ENCODE peak calls at places on chromosomes 12 and 14, in ten cellular contexts. M, G, T, S, V, J, N, Z, L and X are unnamed samples.

GRCh38 chr14:45990252-45990651 is 661.3 kb downstream of the RPL10L start:
- DNase-seq in M (no peak), G (no peak), T (no peak), S (no peak), V (no peak), J (peak), N (no peak), Z (no peak), L (no peak), X (no peak)

GRCh38 chr14:65926935-65927700 is 514.6 kb downstream of the FUT8 start:
- DNase-seq in M (no peak), G (no peak), T (no peak), S (no peak), V (no peak), J (no peak), N (no peak), Z (no peak), L (no peak), X (no peak)

GRCh38 chr14:31000629-31001338 is 24.7 kb upstream of the AP4S1 start:
- DNase-seq in M (no peak), G (no peak), T (no peak), S (no peak), V (no peak), J (no peak), N (no peak), Z (no peak), L (no peak), X (no peak)

GRCh38 chr14:31933716-31934115 is 143.4 kb upstream of the ARHGAP5 start:
- DNase-seq in M (no peak), G (no peak), T (peak), S (no peak), V (no peak), J (peak), N (no peak), Z (no peak), L (no peak), X (no peak)

GRCh38 chr12:76820888-76821482 is 57.1 kb downstream of the ZDHHC17 start:
- DNase-seq in M (peak), G (no peak), T (peak), S (no peak), V (no peak), J (peak), N (no peak), Z (no peak), L (peak), X (no peak)

GRCh38 chr12:113184098-113184899 is 979 bp downstream of the DDX54 start:
- DNase-seq in M (no peak), G (peak), T (no peak), S (no peak), V (no peak), J (no peak), N (no peak), Z (no peak), L (no peak), X (no peak)

GRCh38 chr14:91264151-91265150 is 19.9 kb upstream of the GPR68 start:
- DNase-seq in M (no peak), G (peak), T (no peak), S (no peak), V (no peak), J (no peak), N (no peak), Z (no peak), L (peak), X (peak)

GRCh38 chr12:64824500-64825142 is at the start of gene TBC1D30:
- DNase-seq in M (peak), G (peak), T (peak), S (no peak), V (no peak), J (peak), N (peak), Z (no peak), L (peak), X (peak)

GRCh38 chr14:76456200-76456599 is 80.3 kb downstream of the ESRRB start:
- DNase-seq in M (peak), G (no peak), T (peak), S (no peak), V (no peak), J (peak), N (no peak), Z (no peak), L (peak), X (peak)

GRCh38 chr14:31275731-31276130 is 68.1 kb upstream of the HECTD1 start:
- DNase-seq in M (no peak), G (no peak), T (no peak), S (no peak), V (no peak), J (no peak), N (no peak), Z (no peak), L (no peak), X (no peak)